ENCODE peak calls at places on chromosomes 11 and 22, in eight cellular contexts. D is memory B cell, B is NCI-H1105, Z is T-helper 1 cell, P is testis, Q is HCT116, I is brain microvascular endothelial cell, E is activated T-helper 1 cell treated with Interleukin-2 at 50 U/mL for 16 hours. J is an unnamed sample.

GRCh38 chr11:115760528-115760837 is 256.3 kb upstream of the CADM1 start:
- DNase-seq in D (no peak), B (no peak), Z (no peak), P (peak), Q (no peak), I (no peak), E (no peak), J (no peak)

GRCh38 chr11:1548221-1549070 is 23.6 kb downstream of the DUSP8 start:
- DNase-seq in D (no peak), B (peak), Z (no peak), P (peak), Q (peak), I (peak), E (no peak), J (no peak)

GRCh38 chr11:70569996-70570692 is 171.8 kb downstream of the CTTN start:
- DNase-seq in D (no peak), B (no peak), Z (no peak), P (no peak), Q (no peak), I (no peak), E (no peak), J (no peak)

GRCh38 chr11:64089915-64090810 is 54.4 kb downstream of the FLRT1 start:
- DNase-seq in D (no peak), B (no peak), Z (no peak), P (no peak), Q (no peak), I (no peak), E (no peak), J (no peak)

GRCh38 chr22:20396639-20397038 is 2.7 kb downstream of the ZNF74 start:
- DNase-seq in D (no peak), B (no peak), Z (no peak), P (no peak), Q (no peak), I (peak), E (no peak), J (no peak)

GRCh38 chr11:120880791-120881190 is 143.1 kb upstream of the TBCEL start:
- DNase-seq in D (no peak), B (no peak), Z (no peak), P (no peak), Q (no peak), I (no peak), E (no peak), J (no peak)

GRCh38 chr11:1546536-1547466 is 25.3 kb downstream of the DUSP8 start:
- DNase-seq in D (peak), B (peak), Z (no peak), P (peak), Q (no peak), I (no peak), E (no peak), J (no peak)

GRCh38 chr22:37043828-37044538 is 7.6 kb upstream of the KCTD17 start:
- DNase-seq in D (peak), B (peak), Z (no peak), P (peak), Q (peak), I (no peak), E (no peak), J (no peak)

GRCh38 chr22:22817468-22818201 is 70.0 kb upstream of the IGLL5 start:
- DNase-seq in D (no peak), B (no peak), Z (no peak), P (no peak), Q (no peak), I (no peak), E (no peak), J (no peak)

GRCh38 chr22:40243891-40244290 is 66.2 kb downstream of the TNRC6B start:
- DNase-seq in D (no peak), B (no peak), Z (no peak), P (no peak), Q (no peak), I (no peak), E (no peak), J (no peak)

GRCh38 chr22:35465109-35465701 is 65.3 kb downstream of the MCM5 start:
- DNase-seq in D (no peak), B (no peak), Z (no peak), P (peak), Q (no peak), I (no peak), E (no peak), J (no peak)

GRCh38 chr11:69922596-69923111 is 103.4 kb upstream of the FGF3 start:
- DNase-seq in D (no peak), B (no peak), Z (no peak), P (no peak), Q (no peak), I (no peak), E (no peak), J (no peak)

GRCh38 chr11:68354181-68354872 is 41.9 kb downstream of the LRP5 start:
- DNase-seq in D (no peak), B (no peak), Z (no peak), P (peak), Q (peak), I (peak), E (no peak), J (peak)

GRCh38 chr11:12864316-12865156 is 144.6 kb upstream of the RASSF10 start:
- DNase-seq in D (no peak), B (peak), Z (no peak), P (no peak), Q (no peak), I (peak), E (no peak), J (no peak)